ENCODE peak calls at places on chromosome 20, in ten cellular contexts. One of them, this sample, is unnamed.

GRCh38 chr20:39264506-39265172 is 302.5 kb downstream of the DHX35 start:
- DNase-seq in small intestine: peak; percentile 69
- DNase-seq in Calu3: peak; percentile 81
- DNase-seq in ecto neural progenitor cell: peak; percentile 71
- DNase-seq in cardiac muscle cell: peak; percentile 83
- DNase-seq in GM04504: peak; percentile 57
- DNase-seq in activated naive CD4-positive, alpha-beta T cell: no peak
- DNase-seq in GM12865: peak; percentile 56
- DNase-seq in RWPE1: peak; percentile 97
- DNase-seq in adipocyte: peak; percentile 75
- DNase-seq in this sample: peak; percentile 66

GRCh38 chr20:25336561-25337422 is 53.8 kb downstream of the ABHD12 start:
- DNase-seq in small intestine: no peak
- DNase-seq in Calu3: no peak
- DNase-seq in ecto neural progenitor cell: no peak
- DNase-seq in cardiac muscle cell: peak; percentile 57
- DNase-seq in GM04504: no peak
- DNase-seq in activated naive CD4-positive, alpha-beta T cell: no peak
- DNase-seq in GM12865: no peak
- DNase-seq in RWPE1: peak; percentile 73
- DNase-seq in adipocyte: peak; percentile 16
- DNase-seq in this sample: no peak

GRCh38 chr20:52361650-52362049 is 170.1 kb upstream of the ZFP64 start:
- DNase-seq in small intestine: no peak
- DNase-seq in Calu3: no peak
- DNase-seq in ecto neural progenitor cell: no peak
- DNase-seq in cardiac muscle cell: no peak
- DNase-seq in GM04504: no peak
- DNase-seq in activated naive CD4-positive, alpha-beta T cell: no peak
- DNase-seq in GM12865: no peak
- DNase-seq in RWPE1: no peak
- DNase-seq in adipocyte: no peak
- DNase-seq in this sample: no peak

GRCh38 chr20:32906200-32906599 is 47.5 kb downstream of the EFCAB8 start:
- DNase-seq in small intestine: no peak
- DNase-seq in Calu3: no peak
- DNase-seq in ecto neural progenitor cell: no peak
- DNase-seq in cardiac muscle cell: no peak
- DNase-seq in GM04504: no peak
- DNase-seq in activated naive CD4-positive, alpha-beta T cell: no peak
- DNase-seq in GM12865: no peak
- DNase-seq in RWPE1: no peak
- DNase-seq in adipocyte: no peak
- DNase-seq in this sample: no peak

GRCh38 chr20:15916623-15917022 is 656.6 kb downstream of the KIF16B start:
- DNase-seq in small intestine: no peak
- DNase-seq in Calu3: no peak
- DNase-seq in ecto neural progenitor cell: no peak
- DNase-seq in cardiac muscle cell: no peak
- DNase-seq in GM04504: no peak
- DNase-seq in activated naive CD4-positive, alpha-beta T cell: no peak
- DNase-seq in GM12865: no peak
- DNase-seq in RWPE1: no peak
- DNase-seq in adipocyte: no peak
- DNase-seq in this sample: no peak

GRCh38 chr20:2695206-2695983 is 2.8 kb downstream of the EBF4 start:
- DNase-seq in small intestine: no peak
- DNase-seq in Calu3: no peak
- DNase-seq in ecto neural progenitor cell: no peak
- DNase-seq in cardiac muscle cell: no peak
- DNase-seq in GM04504: no peak
- DNase-seq in activated naive CD4-positive, alpha-beta T cell: no peak
- DNase-seq in GM12865: no peak
- DNase-seq in RWPE1: no peak
- DNase-seq in adipocyte: no peak
- DNase-seq in this sample: no peak

GRCh38 chr20:10316582-10316981 is 98.0 kb downstream of the SNAP25 start:
- DNase-seq in small intestine: peak; percentile 7
- DNase-seq in Calu3: peak; percentile 3
- DNase-seq in ecto neural progenitor cell: no peak
- DNase-seq in cardiac muscle cell: no peak
- DNase-seq in GM04504: no peak
- DNase-seq in activated naive CD4-positive, alpha-beta T cell: no peak
- DNase-seq in GM12865: peak; percentile 40
- DNase-seq in RWPE1: no peak
- DNase-seq in adipocyte: no peak
- DNase-seq in this sample: peak; percentile 42

GRCh38 chr20:14477125-14477524 is 139.7 kb upstream of the FLRT3 start:
- DNase-seq in small intestine: no peak
- DNase-seq in Calu3: no peak
- DNase-seq in ecto neural progenitor cell: no peak
- DNase-seq in cardiac muscle cell: peak; percentile 8
- DNase-seq in GM04504: peak; percentile 24
- DNase-seq in activated naive CD4-positive, alpha-beta T cell: no peak
- DNase-seq in GM12865: no peak
- DNase-seq in RWPE1: peak; percentile 23
- DNase-seq in adipocyte: peak; percentile 75
- DNase-seq in this sample: no peak

GRCh38 chr20:16520154-16520553 is 53.1 kb downstream of the KIF16B start:
- DNase-seq in small intestine: no peak
- DNase-seq in Calu3: no peak
- DNase-seq in ecto neural progenitor cell: no peak
- DNase-seq in cardiac muscle cell: no peak
- DNase-seq in GM04504: no peak
- DNase-seq in activated naive CD4-positive, alpha-beta T cell: no peak
- DNase-seq in GM12865: no peak
- DNase-seq in RWPE1: no peak
- DNase-seq in adipocyte: no peak
- DNase-seq in this sample: no peak

GRCh38 chr20:57570898-57571297 is 10.0 kb downstream of the PCK1 start:
- DNase-seq in small intestine: no peak
- DNase-seq in Calu3: no peak
- DNase-seq in ecto neural progenitor cell: no peak
- DNase-seq in cardiac muscle cell: no peak
- DNase-seq in GM04504: no peak
- DNase-seq in activated naive CD4-positive, alpha-beta T cell: no peak
- DNase-seq in GM12865: no peak
- DNase-seq in RWPE1: no peak
- DNase-seq in adipocyte: no peak
- DNase-seq in this sample: no peak

GRCh38 chr20:16229813-16230212 is 343.4 kb downstream of the KIF16B start:
- DNase-seq in small intestine: no peak
- DNase-seq in Calu3: no peak
- DNase-seq in ecto neural progenitor cell: no peak
- DNase-seq in cardiac muscle cell: no peak
- DNase-seq in GM04504: no peak
- DNase-seq in activated naive CD4-positive, alpha-beta T cell: no peak
- DNase-seq in GM12865: no peak
- DNase-seq in RWPE1: no peak
- DNase-seq in adipocyte: no peak
- DNase-seq in this sample: no peak

GRCh38 chr20:1577906-1578305 is 20.4 kb upstream of the SIRPD start:
- DNase-seq in small intestine: no peak
- DNase-seq in Calu3: no peak
- DNase-seq in ecto neural progenitor cell: peak; percentile 29
- DNase-seq in cardiac muscle cell: no peak
- DNase-seq in GM04504: no peak
- DNase-seq in activated naive CD4-positive, alpha-beta T cell: no peak
- DNase-seq in GM12865: no peak
- DNase-seq in RWPE1: no peak
- DNase-seq in adipocyte: no peak
- DNase-seq in this sample: no peak

GRCh38 chr20:23419995-23420901 is 1.0 kb downstream of the NAPB start:
- DNase-seq in small intestine: peak; percentile 46
- DNase-seq in Calu3: peak; percentile 6
- DNase-seq in ecto neural progenitor cell: peak; percentile 59
- DNase-seq in cardiac muscle cell: peak; percentile 65
- DNase-seq in GM04504: peak; percentile 34
- DNase-seq in activated naive CD4-positive, alpha-beta T cell: peak; percentile 18
- DNase-seq in GM12865: peak; percentile 42
- DNase-seq in RWPE1: peak; percentile 55
- DNase-seq in adipocyte: peak; percentile 84
- DNase-seq in this sample: peak; percentile 36

GRCh38 chr20:10558635-10559187 is 115.1 kb downstream of the JAG1 start:
- DNase-seq in small intestine: no peak
- DNase-seq in Calu3: no peak
- DNase-seq in ecto neural progenitor cell: no peak
- DNase-seq in cardiac muscle cell: peak; percentile 88
- DNase-seq in GM04504: peak; percentile 52
- DNase-seq in activated naive CD4-positive, alpha-beta T cell: no peak
- DNase-seq in GM12865: peak; percentile 84
- DNase-seq in RWPE1: peak; percentile 38
- DNase-seq in adipocyte: peak; percentile 78
- DNase-seq in this sample: no peak

GRCh38 chr20:44780226-44780625 is 30.1 kb downstream of the RIMS4 start:
- DNase-seq in small intestine: peak; percentile 20
- DNase-seq in Calu3: peak; percentile 69
- DNase-seq in ecto neural progenitor cell: peak; percentile 76
- DNase-seq in cardiac muscle cell: peak; percentile 78
- DNase-seq in GM04504: peak; percentile 22
- DNase-seq in activated naive CD4-positive, alpha-beta T cell: peak; percentile 1
- DNase-seq in GM12865: peak; percentile 55
- DNase-seq in RWPE1: peak; percentile 75
- DNase-seq in adipocyte: peak; percentile 72
- DNase-seq in this sample: peak; percentile 50